ENCODE peak calls at places on chromosome 21, in five cellular contexts. L is glutamatergic neuron, G is iPS-NIHi11, Q is skeletal muscle cell, X is RWPE1. H is an unnamed sample.

GRCh38 chr21:46002841-46003574 is 21.4 kb downstream of the COL6A1 start:
- DNase-seq in X (no peak), L (peak; percentile 21), G (peak; percentile 6), Q (no peak), H (no peak)

GRCh38 chr21:46001821-46002681 is 20.5 kb downstream of the COL6A1 start:
- DNase-seq in G (peak; percentile 5), Q (no peak), L (peak; percentile 17), X (no peak), H (no peak)

GRCh38 chr21:33451634-33452071 is 28.1 kb downstream of the TMEM50B start:
- DNase-seq in G (no peak), L (no peak), Q (no peak), X (peak; percentile 5), H (no peak)

GRCh38 chr21:42381347-42381984 is 14.4 kb downstream of the TMPRSS3 start:
- DNase-seq in L (peak; percentile 26), G (peak; percentile 77), Q (no peak), X (peak; percentile 44), H (peak; percentile 17)

GRCh38 chr21:45415943-45416611 is 11.1 kb downstream of the COL18A1 start:
- DNase-seq in X (no peak), Q (no peak), G (no peak), L (peak; percentile 12), H (no peak)

GRCh38 chr21:37076087-37076486 is 3.0 kb downstream of the TTC3 start:
- DNase-seq in Q (no peak), X (no peak), G (no peak), L (no peak), H (no peak)

GRCh38 chr21:31444061-31444460 is 100.0 kb upstream of the TIAM1 start:
- DNase-seq in Q (peak; percentile 25), L (no peak), X (no peak), G (no peak), H (no peak)

GRCh38 chr21:44013380-44014088 is 1.4 kb downstream of the TRAPPC10 start:
- DNase-seq in X (no peak), G (no peak), Q (no peak), L (no peak), H (peak; percentile 20)

GRCh38 chr21:44420416-44421205 is 34.7 kb upstream of the LRRC3 start:
- DNase-seq in X (no peak), Q (no peak), L (no peak), G (no peak), H (no peak)

GRCh38 chr21:44761011-44761729 is 40.5 kb downstream of the UBE2G2 start:
- DNase-seq in G (peak; percentile 84), X (no peak), L (no peak), Q (no peak), H (no peak)

GRCh38 chr21:36841866-36842265 is 124.6 kb downstream of the HLCS start:
- DNase-seq in Q (no peak), G (no peak), L (no peak), X (no peak), H (no peak)

GRCh38 chr21:43571976-43572375 is 87.3 kb downstream of the HSF2BP start:
- DNase-seq in Q (no peak), X (no peak), G (no peak), L (no peak), H (no peak)

GRCh38 chr21:36156815-36157670 is at the start of gene DOP1B:
- DNase-seq in X (no peak), G (peak; percentile 64), Q (no peak), L (peak; percentile 65), H (no peak)

GRCh38 chr21:43884012-43884860 is 19.2 kb downstream of the AGPAT3 start:
- DNase-seq in G (peak; percentile 34), L (no peak), Q (no peak), X (peak; percentile 40), H (no peak)

GRCh38 chr21:42607525-42608102 is 45.8 kb upstream of the PDE9A start:
- DNase-seq in X (no peak), G (no peak), Q (no peak), L (no peak), H (no peak)

H was measured in endothelial cell.